ENCODE peak calls at places on chromosomes 1 and 21, in eight cellular contexts. Q, B, C, P, L, R, G and I are unnamed samples.

GRCh38 chr1:160058087-160058486 is 11.9 kb downstream of the KCNJ10 start:
- DNase-seq in Q (no peak), B (peak; percentile 22), C (no peak), P (no peak), L (no peak), R (no peak), G (no peak), I (peak; percentile 49)

GRCh38 chr1:164605254-164606091 is 46.5 kb downstream of the PBX1 start:
- DNase-seq in Q (no peak), B (no peak), C (no peak), P (no peak), L (no peak), R (no peak), G (no peak), I (no peak)

GRCh38 chr21:38984982-38985422 is 179.3 kb downstream of the ETS2 start:
- DNase-seq in Q (no peak), B (no peak), C (no peak), P (no peak), L (no peak), R (no peak), G (no peak), I (no peak)

GRCh38 chr1:75796376-75797272 is at the start of gene MSH4:
- DNase-seq in Q (no peak), B (peak; percentile 43), C (no peak), P (no peak), L (no peak), R (peak; percentile 16), G (no peak), I (peak; percentile 71)

GRCh38 chr1:114756009-114756892 is 1.5 kb downstream of the CSDE1 start:
- DNase-seq in Q (no peak), B (no peak), C (no peak), P (no peak), L (no peak), R (no peak), G (no peak), I (no peak)

GRCh38 chr21:22758478-22758877 is 1760.3 kb downstream of the NCAM2 start:
- DNase-seq in Q (no peak), B (no peak), C (no peak), P (no peak), L (no peak), R (no peak), G (no peak), I (no peak)

GRCh38 chr1:173420330-173420806 is 56.8 kb upstream of the PRDX6 start:
- DNase-seq in Q (peak; percentile 58), B (peak; percentile 67), C (peak; percentile 54), P (peak; percentile 66), L (peak; percentile 81), R (peak; percentile 28), G (peak; percentile 23), I (peak; percentile 91)

GRCh38 chr1:21174638-21175323 is 1.9 kb downstream of the EIF4G3 start:
- DNase-seq in Q (no peak), B (no peak), C (no peak), P (no peak), L (no peak), R (no peak), G (no peak), I (no peak)

GRCh38 chr1:10210841-10211804 is 753 bp downstream of the KIF1B start:
- DNase-seq in Q (peak; percentile 89), B (peak; percentile 45), C (peak; percentile 93), P (peak; percentile 89), L (peak; percentile 98), R (peak; percentile 95), G (no peak), I (peak; percentile 85)

GRCh38 chr1:177343445-177343844 is 172.7 kb downstream of the BRINP2 start:
- DNase-seq in Q (no peak), B (no peak), C (no peak), P (no peak), L (no peak), R (no peak), G (no peak), I (no peak)

GRCh38 chr1:56788588-56788987 is 30.6 kb downstream of the FYB2 start:
- DNase-seq in Q (peak; percentile 46), B (no peak), C (peak; percentile 41), P (peak; percentile 61), L (no peak), R (no peak), G (no peak), I (no peak)

GRCh38 chr1:147539122-147539575 is 2.2 kb upstream of the BCL9 start:
- DNase-seq in Q (no peak), B (peak; percentile 21), C (peak; percentile 18), P (no peak), L (peak; percentile 62), R (no peak), G (no peak), I (no peak)

GRCh38 chr1:32014199-32014936 is 700 bp downstream of the KHDRBS1 start:
- DNase-seq in Q (peak; percentile 76), B (peak; percentile 65), C (peak; percentile 55), P (peak; percentile 78), L (peak; percentile 69), R (peak; percentile 50), G (peak; percentile 2), I (peak; percentile 72)

GRCh38 chr1:11610629-11611180 is 43.5 kb downstream of the FBXO2 start:
- DNase-seq in Q (no peak), B (no peak), C (no peak), P (no peak), L (no peak), R (no peak), G (no peak), I (no peak)

GRCh38 chr1:85411567-85412312 is 53.2 kb downstream of the DDAH1 start:
- DNase-seq in Q (no peak), B (no peak), C (no peak), P (no peak), L (no peak), R (no peak), G (no peak), I (no peak)
- H3K27ac ChIP-seq in Q (no peak overlapping the region), B (no peak overlapping the region), C (no peak overlapping the region), P (no peak overlapping the region), L (no peak overlapping the region), R (no peak overlapping the region), G (no peak overlapping the region), I (peak overlapping the region; percentile 26)

DNA sequence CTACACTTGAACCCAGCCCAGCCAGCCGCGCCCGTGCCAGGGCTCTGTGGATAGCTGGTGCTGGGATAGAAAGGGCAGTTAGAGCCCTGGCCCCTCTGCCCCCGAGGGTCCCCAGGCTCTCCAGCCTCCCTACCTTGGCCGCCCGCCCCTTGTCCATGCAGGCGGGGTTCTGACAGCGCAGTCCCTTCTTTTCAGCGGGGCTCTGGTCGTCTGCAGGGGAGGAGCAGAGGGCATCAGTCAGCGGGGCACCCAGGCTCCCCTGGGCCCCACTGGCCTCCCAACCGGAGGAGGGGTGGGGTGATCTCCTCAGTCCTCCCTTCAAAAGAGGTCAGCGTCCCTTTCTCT is 4.9 kb upstream of the PLEKHG5 start:
- DNase-seq in Q (no peak), B (no peak), C (no peak), P (no peak), L (no peak), R (no peak), G (no peak), I (peak; percentile 67)
- H3K27ac ChIP-seq in Q (no peak overlapping the region), B (no peak overlapping the region), C (no peak overlapping the region), P (no peak overlapping the region), L (peak overlapping the region; percentile 71), R (no peak overlapping the region), G (no peak overlapping the region), I (no peak overlapping the region)

GRCh38 chr1:64183380-64183984 is 19.9 kb upstream of the UBE2U start:
- DNase-seq in Q (no peak), B (no peak), C (no peak), P (no peak), L (no peak), R (no peak), G (no peak), I (peak; percentile 64)

GRCh38 chr1:64183985-64184440 is 19.4 kb upstream of the UBE2U start:
- DNase-seq in Q (no peak), B (no peak), C (no peak), P (no peak), L (no peak), R (no peak), G (no peak), I (no peak)

GRCh38 chr1:64186898-64187280 is 16.5 kb upstream of the UBE2U start:
- DNase-seq in Q (no peak), B (no peak), C (no peak), P (no peak), L (no peak), R (no peak), G (no peak), I (peak; percentile 40)

GRCh38 chr1:64187646-64188045 is 15.8 kb upstream of the UBE2U start:
- DNase-seq in Q (no peak), B (no peak), C (no peak), P (no peak), L (no peak), R (no peak), G (no peak), I (no peak)

GRCh38 chr1:64186138-64186897 is 17.1 kb upstream of the UBE2U start:
- DNase-seq in Q (peak; percentile 67), B (no peak), C (peak; percentile 66), P (peak; percentile 78), L (no peak), R (no peak), G (no peak), I (peak; percentile 31)
- H3K27ac ChIP-seq in Q (no peak overlapping the region), B (no peak overlapping the region), C (peak overlapping the region; percentile 38), P (no peak overlapping the region), L (no peak overlapping the region), R (no peak overlapping the region), G (no peak overlapping the region), I (no peak overlapping the region)

GRCh38 chr1:65255088-65256050 is 54.0 kb upstream of the DNAJC6 start:
- DNase-seq in Q (no peak), B (peak; percentile 54), C (no peak), P (no peak), L (no peak), R (no peak), G (no peak), I (peak; percentile 75)

GRCh38 chr1:65253800-65254319 is 55.5 kb upstream of the DNAJC6 start:
- DNase-seq in Q (no peak), B (no peak), C (no peak), P (no peak), L (no peak), R (no peak), G (no peak), I (no peak)

GRCh38 chr1:65256860-65257719 is 52.3 kb upstream of the DNAJC6 start:
- DNase-seq in Q (no peak), B (no peak), C (no peak), P (no peak), L (no peak), R (no peak), G (no peak), I (no peak)

GRCh38 chr1:65250826-65251225 is 58.5 kb upstream of the DNAJC6 start:
- DNase-seq in Q (no peak), B (no peak), C (no peak), P (no peak), L (no peak), R (no peak), G (no peak), I (no peak)

DNA sequence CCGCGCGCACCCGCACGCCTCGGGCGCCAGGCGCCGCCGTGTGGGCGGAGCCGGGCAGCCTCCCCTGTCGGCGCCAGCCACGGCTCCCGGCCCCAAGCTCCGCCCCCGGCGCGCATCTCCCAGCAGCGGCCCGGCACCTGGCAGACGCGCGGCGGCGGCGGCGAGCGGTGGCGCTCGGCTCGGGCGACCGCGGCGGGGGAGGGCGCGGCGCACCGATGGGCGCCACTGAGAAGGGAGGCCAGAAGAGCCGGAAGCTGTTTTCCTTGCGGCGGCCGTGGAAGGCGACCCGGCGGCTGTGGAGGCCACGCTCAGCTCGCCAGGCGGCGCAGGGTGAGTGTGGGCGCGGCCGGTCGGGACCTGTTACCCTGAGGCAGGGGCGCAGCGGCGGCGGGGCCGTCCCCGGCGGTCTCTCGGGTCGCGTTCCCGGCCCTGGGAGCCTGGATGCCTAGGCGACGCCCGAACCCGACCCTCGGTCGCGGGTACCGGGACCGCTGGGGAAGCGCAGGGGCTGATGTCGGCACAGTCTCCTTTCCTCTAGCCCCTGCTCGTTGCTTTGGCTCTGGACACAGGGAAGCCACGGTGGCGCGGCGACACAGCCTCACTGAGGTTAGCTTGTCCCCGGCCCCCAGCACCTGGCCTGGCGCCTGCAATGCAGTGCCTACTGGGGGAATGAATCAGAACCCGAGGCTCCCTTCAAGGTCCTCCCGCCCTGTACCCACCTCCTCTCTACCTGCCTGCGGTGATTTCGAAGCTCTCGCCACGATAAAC is 54.8 kb upstream of the DNAJC6 start:
- DNase-seq in Q (peak; percentile 87), B (peak; percentile 94), C (peak; percentile 75), P (peak; percentile 93), L (no peak), R (peak; percentile 82), G (peak; percentile 72), I (peak; percentile 92)
- H3K27ac ChIP-seq in Q (peak overlapping the region; percentile 64), B (peak overlapping the region; percentile 83), C (peak overlapping the region; percentile 61), P (no peak overlapping the region), L (peak overlapping the region; percentile 84), R (no peak overlapping the region), G (peak overlapping the region; percentile 57), I (no peak overlapping the region)